ENCODE peak calls at places on chromosome 2, in ten cellular contexts. D, I, H, A, F, M, W, C, Q and N are unnamed samples. For H3K4me1, the result is how much of the 10 kb centered on the place peaks cover.

GRCh38 chr2:111250448-111251030 is 129.8 kb downstream of the BCL2L11 start:
- DNase-seq in C (no peak), I (no peak), H (no peak), Q (no peak), D (no peak), A (peak), W (no peak), M (no peak), F (no peak), N (no peak)

GRCh38 chr2:26612522-26613240 is 28.5 kb downstream of the CIB4 start:
- DNase-seq in D (peak), A (no peak), H (no peak), W (no peak), Q (no peak), C (no peak), F (peak), M (peak), I (no peak), N (peak)

GRCh38 chr2:96202152-96202856 is 6.3 kb downstream of the STARD7 start:
- DNase-seq in F (no peak), C (no peak), I (no peak), H (no peak), M (peak), A (no peak), W (no peak), D (no peak), Q (peak), N (no peak)

GRCh38 chr2:183035954-183036669 is 2.1 kb downstream of the NCKAP1 start:
- DNase-seq in I (no peak), F (no peak), H (no peak), M (no peak), W (no peak), A (no peak), Q (no peak), D (no peak), C (no peak), N (no peak)

GRCh38 chr2:27233341-27233740 is 16.2 kb downstream of the CAD start:
- DNase-seq in D (no peak), W (no peak), Q (no peak), C (no peak), H (no peak), M (no peak), A (no peak), I (no peak), F (no peak), N (no peak)

GRCh38 chr2:25740810-25741381 is 67.5 kb upstream of the DTNB start:
- DNase-seq in C (no peak), D (no peak), H (no peak), F (no peak), I (peak), M (no peak), Q (no peak), A (peak), W (no peak), N (no peak)

GRCh38 chr2:197159681-197160211 is 150.8 kb downstream of the ANKRD44 start:
- DNase-seq in M (no peak), C (no peak), W (no peak), A (no peak), I (no peak), H (no peak), D (no peak), Q (no peak), F (no peak), N (no peak)

GRCh38 chr2:198129609-198130008 is 325.2 kb downstream of the PLCL1 start:
- DNase-seq in A (no peak), W (no peak), H (no peak), Q (no peak), F (no peak), C (no peak), D (no peak), I (no peak), M (no peak), N (no peak)

GRCh38 chr2:194883711-194884110 is 773.3 kb upstream of the SLC39A10 start:
- DNase-seq in I (no peak), D (no peak), Q (no peak), C (no peak), W (no peak), A (no peak), H (no peak), F (no peak), M (no peak), N (no peak)

GRCh38 chr2:205768341-205768740 is 86.0 kb downstream of the NRP2 start:
- DNase-seq in M (peak), D (peak), C (no peak), I (no peak), W (no peak), H (no peak), F (no peak), Q (no peak), A (no peak), N (no peak)

GRCh38 chr2:205767617-205768016 is 85.3 kb downstream of the NRP2 start:
- DNase-seq in C (no peak), I (no peak), A (no peak), F (no peak), H (no peak), W (no peak), D (no peak), Q (no peak), M (no peak), N (no peak)

GRCh38 chr2:205765147-205765546 is 82.8 kb downstream of the NRP2 start:
- DNase-seq in F (no peak), A (no peak), H (no peak), W (no peak), M (no peak), D (no peak), I (no peak), C (no peak), Q (no peak), N (no peak)

GRCh38 chr2:205768815-205769493 is 86.7 kb downstream of the NRP2 start:
- DNase-seq in A (no peak), I (no peak), H (no peak), W (no peak), F (no peak), C (no peak), M (no peak), D (no peak), Q (no peak), N (no peak)

DNA sequence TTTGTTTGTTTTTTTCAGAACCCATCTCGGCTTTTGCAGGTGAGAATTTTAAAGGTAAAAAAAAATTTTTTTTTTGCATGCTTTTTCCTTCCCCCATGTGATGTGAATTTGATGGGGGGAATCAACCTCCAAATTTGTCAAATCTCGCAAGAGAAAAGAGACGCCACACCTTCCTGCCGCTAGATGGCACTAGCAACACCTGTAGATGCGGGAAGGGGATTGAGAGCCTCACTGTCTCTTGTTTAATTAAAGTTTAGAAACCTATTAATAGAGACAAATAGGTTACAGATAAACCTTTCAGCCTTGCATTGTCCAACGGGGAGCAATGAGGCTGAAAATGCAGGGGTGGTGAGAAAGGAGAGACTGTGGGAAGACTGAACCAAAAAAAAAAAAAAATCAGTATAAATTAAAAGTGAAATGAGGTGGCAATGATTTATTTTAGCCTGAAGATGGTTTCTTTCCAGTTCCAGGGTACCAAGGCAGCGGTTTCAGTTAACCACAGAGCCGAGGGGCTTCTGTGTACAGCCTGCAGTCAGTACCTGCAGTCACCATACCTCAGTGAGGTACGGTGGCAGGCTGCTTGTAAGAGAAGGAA is 84.6 kb downstream of the NRP2 start:
- DNase-seq in C (peak), A (peak), I (peak), H (peak), W (peak), M (peak), F (no peak), Q (peak), D (peak), N (no peak)
- TF ChIP-seq CTCF in C (peak), A (peak), I (peak), H (peak), W (peak), M (peak), F (peak), Q (peak), D (peak), N (peak)

GRCh38 chr2:15893689-15894325 is 46.5 kb upstream of the MYCN start:
- DNase-seq in Q (no peak), I (peak), W (no peak), M (peak), D (no peak), A (no peak), C (no peak), H (no peak), F (no peak), N (no peak)
- H3K27ac ChIP-seq in Q (no peak), I (peak), W (no peak), M (no peak), D (no peak), A (no peak), C (no peak), H (no peak), F (no peak), N (no peak)

GRCh38 chr2:74854401-74854800 is 20.5 kb downstream of the HK2 start:
- DNase-seq in A (no peak), C (no peak), W (no peak), I (no peak), M (no peak), H (no peak), D (no peak), F (no peak), Q (no peak), N (no peak)
- H3K4me1 ChIP-seq in A (under half), C (under half), W (under half), I (under half), M (under half), H (under half), D (under half), F (under half), Q (under half), N (under half)

GRCh38 chr2:233085037-233085838 is 25.1 kb downstream of the INPP5D start:
- DNase-seq in F (no peak), M (no peak), W (no peak), D (no peak), H (no peak), Q (no peak), A (no peak), I (peak), C (no peak), N (no peak)
- TF ChIP-seq CTCF in F (no peak), M (no peak), W (no peak), D (no peak), H (no peak), Q (no peak), A (no peak), I (no peak), C (no peak), N (no peak)

GRCh38 chr2:54613361-54613760 is 110.1 kb upstream of the EML6 start:
- DNase-seq in I (no peak), W (no peak), F (no peak), M (no peak), A (no peak), D (no peak), C (no peak), Q (no peak), H (no peak), N (no peak)
- H3K27ac ChIP-seq in I (no peak), W (peak), F (peak), M (peak), A (no peak), D (peak), C (no peak), Q (peak), H (no peak), N (no peak)

GRCh38 chr2:101821059-101821805 is 123.7 kb downstream of the MAP4K4 start:
- DNase-seq in W (no peak), C (no peak), D (no peak), Q (no peak), F (no peak), H (no peak), M (no peak), I (no peak), A (no peak), N (no peak)
- H3K4me1 ChIP-seq in W (under half), C (under half), D (half or more), Q (under half), F (under half), H (under half), M (under half), I (under half), A (under half), N (half or more)

GRCh38 chr2:59585657-59586056 is 967.8 kb downstream of the BCL11A start:
- DNase-seq in I (peak), M (no peak), W (peak), D (no peak), Q (no peak), A (peak), H (no peak), C (no peak), F (no peak), N (no peak)

GRCh38 chr2:59590802-59591201 is 962.7 kb downstream of the BCL11A start:
- DNase-seq in W (no peak), Q (no peak), C (no peak), D (no peak), F (no peak), H (no peak), I (no peak), A (no peak), M (no peak), N (no peak)

GRCh38 chr2:59589881-59590280 is 963.6 kb downstream of the BCL11A start:
- DNase-seq in Q (no peak), A (no peak), D (no peak), C (no peak), F (no peak), W (no peak), M (no peak), H (no peak), I (no peak), N (no peak)

GRCh38 chr2:59583173-59583765 is 970.2 kb downstream of the BCL11A start:
- DNase-seq in C (no peak), I (no peak), W (no peak), F (no peak), M (no peak), H (no peak), Q (no peak), D (no peak), A (no peak), N (no peak)

GRCh38 chr2:59584958-59585357 is 968.5 kb downstream of the BCL11A start:
- DNase-seq in M (peak), Q (no peak), I (peak), H (no peak), D (no peak), F (no peak), W (peak), A (peak), C (peak), N (no peak)
- TF ChIP-seq CTCF in M (no peak), Q (no peak), I (peak), H (no peak), D (no peak), F (peak), W (peak), A (peak), C (peak), N (no peak)